ENCODE peak calls at places on chromosomes 2 and 18, in seven cellular contexts. G, Z, D, P, X, V and N are unnamed samples.

GRCh38 chr2:157261199-157261782 is 3.8 kb downstream of the GALNT5 start:
- ATAC-seq in G (peak), Z (no peak), D (peak), P (peak), X (peak), V (peak), N (peak)

GRCh38 chr2:222362336-222362735 is 62.0 kb upstream of the SGPP2 start:
- ATAC-seq in G (no peak), Z (no peak), D (no peak), P (no peak), X (no peak), V (no peak), N (no peak)

GRCh38 chr2:120594856-120595685 is 140.6 kb upstream of the GLI2 start:
- ATAC-seq in G (no peak), Z (no peak), D (no peak), P (peak), X (no peak), V (no peak), N (no peak)

GRCh38 chr2:239196474-239197021 is 204.3 kb downstream of the HDAC4 start:
- ATAC-seq in G (no peak), Z (no peak), D (no peak), P (no peak), X (no peak), V (no peak), N (no peak)

GRCh38 chr18:72492497-72492896 is 51.6 kb downstream of the CBLN2 start:
- ATAC-seq in G (no peak), Z (no peak), D (no peak), P (no peak), X (no peak), V (no peak), N (no peak)

GRCh38 chr2:152175012-152175367 is 573 bp downstream of the STAM2 start:
- ATAC-seq in G (peak), Z (peak), D (no peak), P (peak), X (peak), V (no peak), N (peak)

GRCh38 chr18:59712311-59712710 is 15.1 kb upstream of the CCBE1 start:
- ATAC-seq in G (no peak), Z (no peak), D (no peak), P (no peak), X (no peak), V (no peak), N (no peak)

GRCh38 chr2:234252766-234253165 is 202.3 kb downstream of the SPP2 start:
- ATAC-seq in G (no peak), Z (no peak), D (no peak), P (no peak), X (no peak), V (no peak), N (no peak)

GRCh38 chr2:174844295-174844708 is 80.0 kb upstream of the CHRNA1 start:
- ATAC-seq in G (no peak), Z (no peak), D (no peak), P (no peak), X (no peak), V (no peak), N (no peak)

GRCh38 chr18:498901-499300 is 1.6 kb downstream of the COLEC12 start:
- ATAC-seq in G (no peak), Z (no peak), D (no peak), P (no peak), X (peak), V (no peak), N (no peak)

GRCh38 chr2:222485367-222486211 is 61.2 kb downstream of the SGPP2 start:
- ATAC-seq in G (no peak), Z (no peak), D (peak), P (peak), X (no peak), V (peak), N (no peak)

GRCh38 chr2:37343537-37344434 is 644 bp upstream of the QPCT start:
- ATAC-seq in G (peak), Z (no peak), D (peak), P (peak), X (peak), V (peak), N (no peak)